ENCODE peak calls at places on chromosomes 7 and 10, in ten cellular contexts. E is CD8-positive, alpha-beta T cell; P is HFFc6; I is prostate gland; C is fibroblast of mammary gland; Z is astrocyte of the spinal cord; K is A549; S is RWPE1; T is cardiac muscle cell; X is neural crest cell. D is an unnamed sample.
A peak's percentile ranks its signal among the peaks of the same experiment; 100 is the strongest.

GRCh38 chr10:104638861-104639594 is 2.1 kb upstream of the SORCS3 start:
- DNase-seq in E (no peak), P (no peak), I (no peak), C (no peak), Z (no peak), K (peak; percentile 11), S (no peak), T (peak; percentile 79), X (peak; percentile 61), D (peak; percentile 27)

GRCh38 chr7:76232698-76233097 is 31.0 kb downstream of the SRRM3 start:
- DNase-seq in E (no peak), P (no peak), I (no peak), C (no peak), Z (no peak), K (no peak), S (no peak), T (no peak), X (no peak), D (no peak)

GRCh38 chr7:151439855-151440798 is at the start of gene CRYGN:
- DNase-seq in E (no peak), P (no peak), I (no peak), C (no peak), Z (no peak), K (no peak), S (no peak), T (peak; percentile 45), X (no peak), D (no peak)

GRCh38 chr7:75866129-75866496 is 12.7 kb upstream of the RHBDD2 start:
- DNase-seq in E (no peak), P (no peak), I (no peak), C (peak; percentile 58), Z (no peak), K (peak; percentile 36), S (no peak), T (no peak), X (no peak), D (no peak)

GRCh38 chr10:1962025-1962424 is 224.7 kb upstream of the ADARB2 start:
- DNase-seq in E (no peak), P (no peak), I (no peak), C (no peak), Z (no peak), K (no peak), S (no peak), T (no peak), X (no peak), D (no peak)

GRCh38 chr7:2036786-2037185 is 196.0 kb downstream of the MAD1L1 start:
- DNase-seq in E (no peak), P (no peak), I (no peak), C (no peak), Z (no peak), K (no peak), S (no peak), T (no peak), X (no peak), D (no peak)

GRCh38 chr7:150379590-150380379 is 655 bp downstream of the ZNF775 start:
- DNase-seq in E (no peak), P (peak; percentile 19), I (no peak), C (no peak), Z (no peak), K (peak; percentile 22), S (no peak), T (no peak), X (peak; percentile 43), D (peak; percentile 67)

GRCh38 chr10:71232089-71232998 is 20.0 kb downstream of the UNC5B start:
- DNase-seq in E (no peak), P (no peak), I (peak; percentile 84), C (no peak), Z (peak; percentile 52), K (no peak), S (no peak), T (no peak), X (no peak), D (no peak)

GRCh38 chr7:88795553-88795952 is at the start of gene TEX47:
- DNase-seq in E (no peak), P (no peak), I (no peak), C (no peak), Z (no peak), K (no peak), S (no peak), T (peak; percentile 14), X (no peak), D (no peak)

DNA sequence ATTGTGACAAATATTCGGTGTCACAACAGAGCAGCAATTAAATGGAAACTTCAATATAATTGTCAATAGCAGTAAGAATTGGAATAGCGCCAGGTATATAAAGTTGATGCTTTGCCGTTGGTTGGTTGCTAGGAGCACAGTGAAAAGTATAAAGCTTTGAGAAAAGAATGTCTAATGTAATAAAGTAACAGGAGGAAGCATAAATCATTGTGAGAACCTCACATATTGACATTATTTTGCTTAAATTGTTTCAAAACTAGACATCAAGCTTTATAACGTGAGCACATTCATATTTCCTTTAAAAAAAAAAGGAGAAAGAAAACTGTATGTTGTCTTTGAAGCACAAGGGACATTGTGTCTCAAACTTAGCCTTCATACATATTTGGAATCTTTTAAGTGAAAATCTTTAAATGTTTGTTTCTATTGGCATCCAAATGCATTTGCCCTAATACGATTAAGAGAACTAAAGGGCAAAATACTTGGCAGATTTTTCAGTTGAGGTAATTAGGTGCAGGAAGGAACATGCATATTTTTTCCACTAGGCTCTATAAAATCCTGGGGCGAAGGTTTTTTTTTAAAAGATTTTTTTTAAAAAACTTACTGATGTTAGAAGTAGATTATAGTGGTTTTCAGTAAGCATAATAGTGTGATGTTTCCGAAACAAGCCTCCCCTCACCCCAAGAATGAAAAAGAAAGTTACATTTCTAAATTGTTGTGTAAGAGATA is 92.3 kb downstream of the ARID5B start:
- DNase-seq in E (no peak), P (peak; percentile 35), I (no peak), C (no peak), Z (peak; percentile 71), K (no peak), S (no peak), T (no peak), X (no peak), D (no peak)
- TF ChIP-seq CTCF in E (no peak), P (no peak), I (no peak), C (no peak), Z (no peak), K (no peak), S (no peak), T (no peak), X (no peak), D (no peak)

GRCh38 chr10:73800560-73801252 is 10.7 kb downstream of the NDST2 start:
- DNase-seq in E (no peak), P (no peak), I (no peak), C (no peak), Z (no peak), K (no peak), S (no peak), T (no peak), X (no peak), D (no peak)
- TF ChIP-seq CTCF in E (no peak), P (no peak), I (no peak), C (no peak), Z (no peak), K (no peak), S (no peak), T (no peak), X (no peak), D (no peak)

DNA sequence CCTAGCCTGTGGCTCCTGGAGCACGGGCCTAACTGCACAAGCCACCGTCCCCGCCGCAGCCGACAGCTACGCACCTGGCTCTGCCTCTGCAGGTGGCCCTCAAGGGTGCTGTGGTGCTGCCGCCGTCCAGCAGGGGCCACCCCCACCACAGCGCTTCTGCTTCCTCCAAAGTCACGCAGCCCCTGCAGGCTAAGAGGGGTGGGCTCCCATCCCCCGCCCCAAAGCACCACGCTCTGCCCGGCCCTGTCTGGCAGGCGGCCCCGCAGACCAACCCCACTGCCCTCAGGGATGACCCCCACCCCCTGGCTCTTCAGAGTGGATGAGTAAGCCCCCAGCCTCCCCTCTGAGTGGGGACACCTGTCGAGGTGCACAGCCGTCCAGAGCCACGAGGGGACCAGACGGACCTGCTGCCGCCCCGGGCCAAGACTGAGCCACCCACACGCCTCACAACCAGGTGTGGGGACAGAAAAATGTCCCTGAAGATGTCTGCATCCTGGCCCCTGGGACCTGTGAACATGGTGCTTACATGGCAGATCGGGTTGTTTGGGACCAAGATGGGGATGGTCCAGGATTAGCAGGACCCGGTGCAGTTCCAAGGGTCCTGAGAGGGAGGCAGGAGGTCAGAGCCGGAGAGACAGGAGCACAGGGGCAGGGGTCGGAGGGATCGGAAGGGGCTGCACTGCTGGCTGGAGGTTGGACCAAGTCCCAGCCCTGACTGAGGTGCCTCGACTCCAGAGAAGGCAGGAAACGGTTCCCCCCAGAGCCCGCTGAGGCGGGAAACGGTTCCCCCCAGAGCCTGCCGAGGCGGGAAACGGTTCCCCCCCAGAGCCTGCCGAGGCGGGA is 9.0 kb upstream of the ADAP1 start:
- DNase-seq in E (no peak), P (no peak), I (no peak), C (no peak), Z (no peak), K (no peak), S (no peak), T (no peak), X (no peak), D (no peak)
- TF ChIP-seq CTCF in E (no peak), P (peak; percentile 9), I (no peak), C (no peak), Z (no peak), K (no peak), S (peak; percentile 7), T (no peak), X (no peak), D (peak; percentile 29)

GRCh38 chr10:43197834-43198681 is 59.8 kb downstream of the CSGALNACT2 start:
- DNase-seq in E (no peak), P (no peak), I (no peak), C (no peak), Z (no peak), K (peak; percentile 23), S (no peak), T (no peak), X (no peak), D (peak; percentile 47)
- TF ChIP-seq CTCF in E (no peak), P (peak; percentile 71), I (no peak), C (peak; percentile 47), Z (peak; percentile 41), K (no peak), S (no peak), T (peak; percentile 51), X (peak; percentile 48), D (peak; percentile 59)

GRCh38 chr10:115829501-115830215 is 443.3 kb downstream of the GFRA1 start:
- DNase-seq in E (no peak), P (peak; percentile 72), I (no peak), C (peak; percentile 62), Z (peak; percentile 29), K (peak; percentile 4), S (no peak), T (peak; percentile 14), X (no peak), D (no peak)
- TF ChIP-seq CTCF in E (no peak), P (peak; percentile 72), I (no peak), C (peak; percentile 35), Z (peak; percentile 20), K (peak; percentile 32), S (no peak), T (peak; percentile 16), X (no peak), D (no peak)

GRCh38 chr10:132457328-132458070 is 60.5 kb downstream of the PWWP2B start:
- DNase-seq in E (no peak), P (no peak), I (no peak), C (no peak), Z (no peak), K (peak; percentile 60), S (no peak), T (no peak), X (no peak), D (no peak)
- TF ChIP-seq CTCF in E (no peak), P (no peak), I (no peak), C (peak; percentile 6), Z (no peak), K (peak; percentile 45), S (no peak), T (no peak), X (no peak), D (no peak)

GRCh38 chr10:29142516-29143314 is 146.2 kb upstream of the LYZL1 start:
- DNase-seq in E (no peak), P (no peak), I (no peak), C (no peak), Z (no peak), K (no peak), S (no peak), T (peak; percentile 28), X (no peak), D (no peak)
- TF ChIP-seq CTCF in E (no peak), P (no peak), I (no peak), C (no peak), Z (no peak), K (no peak), S (no peak), T (no peak), X (peak; percentile 49), D (no peak)

D was measured in GM13977.